ENCODE peak calls at places on chromosomes 2 and 18, in six cellular contexts. S, X, R, G, A and P are unnamed samples.

GRCh38 chr18:25058520-25058919 is 293.4 kb downstream of the ZNF521 start:
- DNase-seq in S (no peak), X (no peak), R (no peak), G (no peak), A (no peak), P (no peak)

GRCh38 chr2:3759331-3759730 is 56.0 kb downstream of the DCDC2C start:
- DNase-seq in S (no peak), X (no peak), R (no peak), G (no peak), A (no peak), P (peak)

GRCh38 chr2:41869542-41870256 is 178.1 kb upstream of the PKDCC start:
- DNase-seq in S (peak), X (peak), R (peak), G (peak), A (peak), P (peak)

GRCh38 chr2:59217360-59217759 is 976.2 kb upstream of the FANCL start:
- DNase-seq in S (no peak), X (no peak), R (no peak), G (no peak), A (no peak), P (no peak)

GRCh38 chr2:71478806-71479205 is 25.4 kb downstream of the DYSF start:
- DNase-seq in S (no peak), X (no peak), R (no peak), G (no peak), A (no peak), P (no peak)

GRCh38 chr18:13289501-13290205 is 71.1 kb downstream of the LDLRAD4 start:
- DNase-seq in S (no peak), X (no peak), R (no peak), G (no peak), A (no peak), P (no peak)

GRCh38 chr2:191321861-191322662 is 76.9 kb downstream of the MYO1B start:
- DNase-seq in S (peak), X (peak), R (peak), G (no peak), A (peak), P (peak)

GRCh38 chr2:61510674-61511671 is 27.2 kb downstream of the XPO1 start:
- DNase-seq in S (no peak), X (no peak), R (no peak), G (peak), A (no peak), P (no peak)

GRCh38 chr2:42086500-42086953 is 38.7 kb downstream of the PKDCC start:
- DNase-seq in S (peak), X (peak), R (peak), G (peak), A (peak), P (peak)

GRCh38 chr2:96207778-96208143 is 866 bp downstream of the STARD7 start:
- DNase-seq in S (no peak), X (no peak), R (no peak), G (no peak), A (no peak), P (no peak)

GRCh38 chr2:128803222-128803621 is 484.6 kb upstream of the HS6ST1 start:
- DNase-seq in S (no peak), X (no peak), R (no peak), G (no peak), A (no peak), P (no peak)

GRCh38 chr2:237131749-237132148 is 46.1 kb downstream of the COPS8 start:
- DNase-seq in S (peak), X (no peak), R (no peak), G (no peak), A (no peak), P (no peak)

GRCh38 chr2:236873666-236874065 is 212.0 kb upstream of the COPS8 start:
- DNase-seq in S (no peak), X (no peak), R (no peak), G (no peak), A (peak), P (no peak)

GRCh38 chr2:190996338-190996946 is 17.5 kb downstream of the STAT1 start:
- DNase-seq in S (peak), X (peak), R (peak), G (no peak), A (peak), P (peak)

GRCh38 chr2:204825681-204826080 is 280.4 kb downstream of the PARD3B start:
- DNase-seq in S (no peak), X (no peak), R (no peak), G (no peak), A (no peak), P (no peak)

GRCh38 chr2:157880927-157881326 is 4.8 kb upstream of the ACVR1 start:
- DNase-seq in S (no peak), X (no peak), R (no peak), G (no peak), A (no peak), P (no peak)

GRCh38 chr2:169653636-169654035 is 40.6 kb downstream of the CFAP210 start:
- DNase-seq in S (no peak), X (no peak), R (no peak), G (no peak), A (no peak), P (no peak)

GRCh38 chr2:239555566-239555895 is 154.7 kb upstream of the HDAC4 start:
- DNase-seq in S (no peak), X (no peak), R (no peak), G (peak), A (no peak), P (no peak)

GRCh38 chr2:209974566-209974965 is 27.9 kb upstream of the RPE start:
- DNase-seq in S (no peak), X (no peak), R (no peak), G (no peak), A (no peak), P (no peak)

GRCh38 chr2:62152000-62152399 is 43.9 kb upstream of the B3GNT2 start:
- DNase-seq in S (no peak), X (no peak), R (no peak), G (peak), A (no peak), P (peak)

GRCh38 chr2:110114007-110114591 is 1.5 kb downstream of the MALL start:
- DNase-seq in S (no peak), X (no peak), R (no peak), G (no peak), A (no peak), P (no peak)

GRCh38 chr18:13136056-13136688 is 82.4 kb upstream of the LDLRAD4 start:
- DNase-seq in S (no peak), X (peak), R (no peak), G (no peak), A (no peak), P (no peak)

GRCh38 chr2:39416172-39416571 is 20.9 kb downstream of the MAP4K3 start:
- DNase-seq in S (no peak), X (no peak), R (no peak), G (no peak), A (no peak), P (peak)

GRCh38 chr2:28415010-28415409 is 22.4 kb downstream of the FOSL2 start:
- DNase-seq in S (no peak), X (no peak), R (no peak), G (no peak), A (no peak), P (no peak)

GRCh38 chr2:38073211-38074005 is 2.5 kb downstream of the CYP1B1 start:
- DNase-seq in S (peak), X (no peak), R (peak), G (peak), A (peak), P (no peak)

GRCh38 chr2:186592137-186592875 is 2.5 kb downstream of the ITGAV start:
- DNase-seq in S (no peak), X (no peak), R (no peak), G (peak), A (peak), P (peak)

GRCh38 chr18:77622009-77622692 is 372.5 kb downstream of the GALR1 start:
- DNase-seq in S (no peak), X (no peak), R (no peak), G (no peak), A (no peak), P (no peak)

GRCh38 chr2:12032421-12032820 is 286.0 kb downstream of the LPIN1 start:
- DNase-seq in S (no peak), X (no peak), R (no peak), G (no peak), A (no peak), P (no peak)

GRCh38 chr2:214569419-214570035 is 158.7 kb downstream of the VWC2L start:
- DNase-seq in S (no peak), X (no peak), R (no peak), G (no peak), A (no peak), P (no peak)

GRCh38 chr2:29766191-29766590 is 155.2 kb downstream of the ALK start:
- DNase-seq in S (no peak), X (no peak), R (no peak), G (no peak), A (no peak), P (peak)

DNA sequence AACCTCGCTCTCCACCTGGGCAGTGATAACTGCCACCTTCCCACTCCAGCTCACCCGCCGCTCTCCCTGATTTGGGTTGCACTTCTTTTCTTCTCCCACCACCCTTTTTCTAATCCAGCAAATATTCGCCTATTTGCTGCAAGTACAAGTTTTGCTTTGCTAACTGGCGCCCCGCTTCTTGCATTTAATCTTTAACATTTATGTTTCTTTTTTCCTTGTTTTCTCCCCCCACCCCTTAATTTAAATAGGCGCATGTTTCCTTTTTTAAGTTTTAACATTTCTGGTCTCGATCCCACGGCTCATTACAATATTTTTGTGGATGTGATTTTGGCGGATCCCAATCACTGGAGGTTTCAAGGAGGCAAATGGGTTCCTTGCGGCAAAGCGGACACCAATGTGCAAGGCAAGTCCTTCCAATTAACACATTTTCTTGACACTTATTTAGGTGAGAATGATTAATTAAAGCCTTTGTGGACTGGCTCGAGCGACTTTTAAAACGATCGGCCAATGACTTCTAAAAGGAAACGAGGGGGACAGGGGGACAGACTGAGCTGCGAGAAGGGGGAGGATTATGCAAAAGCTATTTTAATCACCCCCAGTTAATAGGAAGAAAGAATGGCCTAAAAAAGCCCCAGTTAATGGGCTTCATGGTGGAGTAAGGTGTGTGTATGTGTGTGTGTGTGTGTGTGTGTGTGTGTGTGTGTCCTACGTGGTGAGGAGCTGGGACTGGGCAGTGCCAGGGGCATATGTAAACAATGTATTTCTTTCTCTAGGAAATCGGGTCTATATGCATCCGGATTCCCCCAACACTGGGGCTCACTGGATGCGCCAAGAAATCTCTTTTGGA is 1.6 kb downstream of the TBR1 start:
- DNase-seq in S (peak), X (peak), R (no peak), G (no peak), A (no peak), P (no peak)
- H3K23ac ChIP-seq in S (no peak), X (no peak), R (no peak), G (no peak), A (no peak), P (peak)

DNA sequence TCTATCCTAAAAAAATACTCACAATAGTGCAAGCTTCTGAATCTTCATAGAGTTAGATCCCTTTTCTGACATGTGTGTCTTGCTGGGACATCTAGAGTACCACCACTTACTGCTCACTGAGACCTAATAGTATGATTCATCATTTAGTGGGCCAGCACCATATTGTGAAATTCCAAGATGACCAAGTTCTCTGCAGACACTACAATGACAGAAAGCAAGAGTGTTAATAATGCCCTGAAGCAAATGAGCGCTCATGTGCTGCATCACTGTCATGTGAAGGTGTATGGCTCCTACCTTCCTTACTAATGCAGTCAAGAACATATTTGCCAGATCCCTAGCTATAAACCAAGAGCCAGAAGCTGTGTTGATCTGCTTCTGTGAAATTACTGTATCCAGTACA is 606.2 kb upstream of the NXPH2 start:
- DNase-seq in S (no peak), X (no peak), R (no peak), G (no peak), A (no peak), P (no peak)
- H4K91ac ChIP-seq in S (no peak), X (no peak), R (no peak), G (no peak), A (no peak), P (no peak)

DNA sequence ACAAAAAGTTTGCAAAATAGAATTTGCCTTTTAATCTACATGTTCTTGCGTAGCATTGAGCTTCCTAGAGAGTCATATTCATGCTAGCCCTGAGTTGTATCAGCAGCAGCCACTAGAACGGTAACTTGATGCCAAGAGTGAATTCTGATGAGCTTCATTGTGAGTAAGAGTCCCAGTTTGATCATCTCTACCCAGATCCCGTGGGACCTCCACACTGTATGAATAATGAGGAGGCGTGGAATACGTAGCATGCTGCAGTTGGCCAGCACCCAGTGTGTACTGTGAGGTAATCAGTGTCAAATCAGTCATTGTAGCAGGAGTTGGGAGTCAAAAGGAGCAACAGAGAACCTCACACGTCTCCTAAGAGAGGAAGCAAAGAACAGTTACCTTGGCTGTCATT is 197.9 kb downstream of the NEDD4L start:
- DNase-seq in S (no peak), X (no peak), R (no peak), G (no peak), A (peak), P (peak)
- H3K23ac ChIP-seq in S (no peak), X (no peak), R (no peak), G (peak), A (no peak), P (no peak)

DNA sequence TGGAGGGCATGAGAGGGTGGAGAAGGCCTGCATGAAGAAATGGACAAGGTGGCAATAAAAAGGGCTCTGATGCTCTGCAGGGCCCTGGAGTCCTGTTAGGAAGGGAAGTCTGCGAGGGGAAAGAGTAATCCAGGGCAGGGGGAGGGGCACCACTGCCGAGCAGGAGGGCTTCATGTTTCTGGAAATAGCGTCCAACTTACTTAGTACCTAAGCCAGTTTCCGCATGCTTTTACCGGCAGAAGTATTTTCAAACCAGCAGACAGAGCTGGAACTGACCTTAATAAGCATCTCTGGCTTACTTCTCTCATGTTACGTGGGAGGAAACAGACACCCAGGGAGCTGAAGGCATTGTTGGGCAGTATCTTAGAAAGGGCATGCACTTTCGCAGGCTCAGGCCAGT is 156.7 kb downstream of the GALNT14 start:
- DNase-seq in S (no peak), X (no peak), R (no peak), G (no peak), A (no peak), P (no peak)
- H4K91ac ChIP-seq in S (no peak), X (no peak), R (no peak), G (no peak), A (no peak), P (no peak)

GRCh38 chr2:632471-632870 is 44.7 kb downstream of the TMEM18 start:
- DNase-seq in S (no peak), X (no peak), R (no peak), G (no peak), A (no peak), P (no peak)
- H3K23ac ChIP-seq in S (no peak), X (no peak), R (no peak), G (no peak), A (no peak), P (no peak)